ENCODE peak calls at places on chromosomes 4 and X, in seven cellular contexts. J is fibroblast of lung; B is stimulated activated CD4-positive, alpha-beta T cell treated with anti-CD3 and anti-CD28 coated beads, Interleukin-1b, Interleukin-23, amount 100 ng/mL, for 24 hours; Y is neural crest cell; A is NCI-H1436 treated with DMSO at 0.1 percent for 48 hours; U is stimulated activated CD8-positive, alpha-beta memory T cell treated with anti-CD3 and anti-CD28 coated beads, Interleukin-2, amount 100 ng/mL, for 1 hour; L is IMR-90. M is an unnamed sample.

GRCh38 chr4:33160126-33160525 is 2440.0 kb downstream of the PCDH7 start:
- DNase-seq in A (no peak), B (no peak), Y (no peak), U (no peak), J (no peak), L (peak), M (peak)

GRCh38 chr4:185215261-185215660 is 5.9 kb downstream of the SNX25 start:
- DNase-seq in U (no peak), L (peak), B (no peak), Y (no peak), J (peak), A (no peak), M (peak)

GRCh38 chr4:20992002-20992401 is 291.7 kb downstream of the PACRGL start:
- DNase-seq in J (no peak), B (no peak), Y (no peak), A (no peak), L (no peak), U (no peak), M (no peak)

GRCh38 chrX:96407501-96407900 is 277.1 kb upstream of the DIAPH2 start:
- DNase-seq in L (peak), J (peak), B (no peak), U (no peak), A (no peak), Y (no peak), M (no peak)

GRCh38 chr4:78014889-78015886 is 41.9 kb upstream of the FRAS1 start:
- DNase-seq in L (no peak), U (no peak), A (no peak), J (no peak), B (no peak), Y (no peak), M (no peak)

GRCh38 chrX:24242649-24243556 is 71.0 kb downstream of the SUPT20HL2 start:
- DNase-seq in A (no peak), B (no peak), Y (no peak), J (peak), L (peak), U (no peak), M (no peak)

GRCh38 chr4:127486248-127486647 is 146.5 kb upstream of the INTU start:
- DNase-seq in L (no peak), J (no peak), U (no peak), Y (no peak), B (no peak), A (no peak), M (no peak)

GRCh38 chr4:74117024-74117534 is 18.1 kb upstream of the CXCL2 start:
- DNase-seq in L (peak), J (peak), B (no peak), A (no peak), Y (no peak), U (no peak), M (no peak)

GRCh38 chr4:145656156-145656555 is 23.8 kb upstream of the C4orf51 start:
- DNase-seq in U (no peak), J (no peak), Y (no peak), B (no peak), A (no peak), L (no peak), M (no peak)

GRCh38 chr4:133594246-133595207 is 445.4 kb downstream of the PCDH10 start:
- DNase-seq in Y (no peak), L (peak), J (peak), A (no peak), B (no peak), U (no peak), M (no peak)

GRCh38 chrX:39945709-39946108 is 152.0 kb downstream of the BCOR start:
- DNase-seq in A (no peak), Y (no peak), J (no peak), L (no peak), B (no peak), U (no peak), M (no peak)

GRCh38 chr4:11632015-11632414 is 203.3 kb upstream of the HS3ST1 start:
- DNase-seq in L (no peak), Y (no peak), J (no peak), A (no peak), B (no peak), U (no peak), M (no peak)

GRCh38 chr4:577499-578450 is 1.7 kb upstream of the TMEM271 start:
- DNase-seq in A (no peak), Y (peak), J (peak), U (no peak), B (no peak), L (no peak), M (no peak)

GRCh38 chrX:50432760-50433377 is 37.8 kb downstream of the DGKK start:
- DNase-seq in A (no peak), J (no peak), Y (no peak), L (no peak), B (no peak), U (no peak), M (no peak)